ENCODE peak calls at places on chromosome 16, in seven cellular contexts. J, F, V, C, D, W and M are unnamed samples.
A peak's percentile ranks its signal among the peaks of the same experiment; 100 is the strongest.

GRCh38 chr16:26464576-26465266 is 602.0 kb upstream of the C16orf82 start:
- DNase-seq in F (no peak), V (no peak), C (no peak), W (no peak), J (no peak), D (no peak), M (no peak)

GRCh38 chr16:66741971-66742396 is 9.4 kb downstream of the DYNC1LI2 start:
- DNase-seq in J (no peak), C (no peak), W (no peak), V (no peak), D (no peak), F (no peak), M (no peak)

GRCh38 chr16:4684763-4685162 is 8.6 kb upstream of the NUDT16L1 start:
- DNase-seq in V (no peak), D (no peak), F (no peak), J (no peak), W (no peak), C (no peak), M (no peak)

GRCh38 chr16:88871349-88871702 is 4.9 kb upstream of the PABPN1L start:
- DNase-seq in D (no peak), J (no peak), F (no peak), V (no peak), C (no peak), W (no peak), M (no peak)

GRCh38 chr16:69699915-69700314 is 26.4 kb downstream of the NQO1 start:
- DNase-seq in D (no peak), C (no peak), W (no peak), F (no peak), J (no peak), V (no peak), M (no peak)

GRCh38 chr16:81035975-81036750 is 521 bp downstream of the ATMIN start:
- DNase-seq in C (peak; percentile 18), F (peak; percentile 55), W (no peak), V (no peak), J (peak; percentile 39), D (no peak), M (no peak)

GRCh38 chr16:57785385-57785784 is 16.9 kb downstream of the KIFC3 start:
- DNase-seq in V (no peak), D (no peak), C (no peak), J (no peak), W (no peak), F (no peak), M (no peak)

GRCh38 chr16:57372372-57373116 is at the start of gene CX3CL1:
- DNase-seq in W (no peak), C (peak; percentile 61), F (peak; percentile 69), D (no peak), J (peak; percentile 64), V (no peak), M (no peak)

GRCh38 chr16:4520913-4521312 is 17.7 kb downstream of the CDIP1 start:
- DNase-seq in C (no peak), V (no peak), J (no peak), W (no peak), F (no peak), D (no peak), M (no peak)

GRCh38 chr16:54651440-54651839 is 279.2 kb upstream of the IRX5 start:
- DNase-seq in C (no peak), D (no peak), W (no peak), V (no peak), F (no peak), J (no peak), M (no peak)

GRCh38 chr16:67015317-67015731 is 13.6 kb upstream of the CBFB start:
- DNase-seq in C (peak; percentile 37), D (no peak), F (no peak), J (no peak), V (no peak), W (no peak), M (no peak)

GRCh38 chr16:4298761-4299522 is 16.9 kb upstream of the GLIS2 start:
- DNase-seq in C (peak; percentile 63), W (no peak), D (no peak), J (peak; percentile 79), F (peak; percentile 75), V (no peak), M (no peak)

GRCh38 chr16:8583712-8584111 is 6.6 kb downstream of the TMEM114 start:
- DNase-seq in F (no peak), C (peak; percentile 48), V (no peak), J (no peak), W (no peak), D (no peak), M (no peak)

GRCh38 chr16:76207270-76207669 is 69.9 kb upstream of the CNTNAP4 start:
- DNase-seq in C (no peak), F (no peak), W (no peak), V (no peak), J (no peak), D (no peak), M (no peak)

GRCh38 chr16:80974649-80975376 is 31.9 kb downstream of the CMC2 start:
- DNase-seq in D (no peak), J (no peak), C (peak; percentile 17), F (peak; percentile 55), V (no peak), W (no peak), M (no peak)

GRCh38 chr16:56041556-56042140 is 149.6 kb upstream of the GNAO1 start:
- DNase-seq in C (peak; percentile 10), F (peak; percentile 73), D (no peak), V (no peak), J (no peak), W (peak; percentile 60), M (no peak)

GRCh38 chr16:84466692-84467091 is 37.8 kb downstream of the MEAK7 start:
- DNase-seq in D (no peak), V (no peak), C (no peak), F (no peak), W (no peak), J (no peak), M (no peak)

GRCh38 chr16:13036600-13036999 is 135.2 kb downstream of the SHISA9 start:
- DNase-seq in C (peak; percentile 34), J (peak; percentile 23), V (no peak), F (peak; percentile 91), D (no peak), W (no peak), M (no peak)

GRCh38 chr16:55672471-55672870 is 16.7 kb downstream of the SLC6A2 start:
- DNase-seq in V (no peak), J (peak; percentile 24), D (no peak), C (no peak), W (no peak), F (no peak), M (no peak)

GRCh38 chr16:75288181-75288580 is 36.8 kb upstream of the BCAR1 start:
- DNase-seq in V (no peak), F (no peak), D (no peak), W (no peak), C (no peak), J (no peak), M (no peak)

GRCh38 chr16:66299349-66299748 is 67.1 kb upstream of the CDH5 start:
- DNase-seq in D (no peak), W (no peak), V (no peak), J (no peak), F (no peak), C (no peak), M (no peak)

GRCh38 chr16:66377327-66377723 is 10.8 kb downstream of the CDH5 start:
- DNase-seq in D (no peak), V (no peak), F (no peak), J (no peak), W (no peak), C (no peak), M (no peak)

GRCh38 chr16:67117716-67118115 is 8.0 kb downstream of the PHAF1 start:
- DNase-seq in V (no peak), C (no peak), D (no peak), J (no peak), F (no peak), W (no peak), M (no peak)

GRCh38 chr16:75138636-75139035 is 9.7 kb upstream of the ZFP1 start:
- DNase-seq in V (no peak), D (no peak), J (no peak), C (peak; percentile 89), F (no peak), W (no peak), M (no peak)

GRCh38 chr16:53689636-53690035 is 14.0 kb downstream of the RPGRIP1L start:
- DNase-seq in C (no peak), W (no peak), J (no peak), F (no peak), D (no peak), V (no peak), M (no peak)

GRCh38 chr16:11734653-11735043 is 8.0 kb downstream of the TXNDC11 start:
- DNase-seq in C (no peak), D (no peak), J (no peak), W (no peak), F (no peak), V (no peak), M (no peak)
- H3K4me3 ChIP-seq in C (no peak overlapping the region), D (no peak overlapping the region), J (no peak overlapping the region), W (no peak overlapping the region), F (no peak overlapping the region), V (no peak overlapping the region), M (no peak overlapping the region)

GRCh38 chr16:71894229-71894920 is 956 bp upstream of the IST1 start:
- DNase-seq in D (no peak), W (no peak), C (peak; percentile 64), F (peak; percentile 50), V (no peak), J (no peak), M (no peak)
- TF ChIP-seq CTCF in D (no peak), W (no peak), C (peak; percentile 35), F (no peak), V (no peak), J (peak; percentile 30), M (no peak)

GRCh38 chr16:35689764-35690163 is 2230.4 kb downstream of the TP53TG3F start:
- DNase-seq in C (no peak), J (no peak), D (no peak), F (no peak), W (no peak), V (no peak), M (no peak)

GRCh38 chr16:35687071-35687470 is 2227.7 kb downstream of the TP53TG3F start:
- DNase-seq in C (no peak), J (no peak), V (no peak), D (no peak), F (no peak), W (no peak), M (no peak)

GRCh38 chr16:35687781-35688180 is 2228.4 kb downstream of the TP53TG3F start:
- DNase-seq in F (no peak), D (no peak), V (no peak), J (no peak), W (no peak), C (no peak), M (no peak)

GRCh38 chr16:35685085-35685484 is 2225.7 kb downstream of the TP53TG3F start:
- DNase-seq in C (no peak), W (no peak), D (no peak), V (no peak), F (no peak), J (no peak), M (no peak)

DNA sequence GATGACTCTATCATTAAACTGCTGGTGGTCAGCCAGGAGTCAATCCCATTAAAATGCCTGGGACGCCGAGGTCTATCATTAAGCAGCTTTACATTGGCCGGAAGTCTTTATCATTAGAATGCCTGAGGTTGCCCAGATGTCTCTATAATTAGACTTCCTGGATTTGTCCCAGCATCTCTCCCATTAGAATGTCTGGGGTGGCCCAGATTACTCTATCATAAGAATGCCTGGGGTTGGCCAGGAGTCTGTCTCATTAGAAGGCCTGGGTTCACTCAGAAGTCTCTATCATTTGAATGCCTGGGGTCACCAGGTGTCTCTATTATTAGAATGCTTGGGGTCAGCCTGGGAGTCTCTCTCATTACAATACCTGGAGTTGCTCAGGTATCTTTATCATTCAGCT is 2227.2 kb downstream of the TP53TG3F start:
- DNase-seq in J (no peak), V (no peak), W (no peak), C (no peak), D (no peak), F (no peak), M (no peak)
- H3K4me3 ChIP-seq in J (no peak overlapping the region), V (no peak overlapping the region), W (no peak overlapping the region), C (no peak overlapping the region), D (no peak overlapping the region), F (no peak overlapping the region), M (no peak overlapping the region)

GRCh38 chr16:73057369-73058210 is 9.7 kb upstream of the ZFHX3 start:
- DNase-seq in V (no peak), D (no peak), W (no peak), F (peak; percentile 61), C (peak; percentile 42), J (peak; percentile 45), M (no peak)
- TF ChIP-seq CTCF in V (no peak), D (no peak), W (no peak), F (peak; percentile 30), C (peak; percentile 31), J (peak; percentile 34), M (peak; percentile 26)